ENCODE peak calls at places on chromosomes 5 and 9, in five cellular contexts. Z, N, A, Q and Y are unnamed samples.

GRCh38 chr5:170437621-170438375 is 48.6 kb upstream of the KCNMB1 start:
- DNase-seq in N (no peak), Z (no peak), Q (no peak), A (no peak), Y (no peak)

GRCh38 chr9:136303066-136303824 is 649 bp downstream of the CCDC187 start:
- DNase-seq in N (no peak), Z (no peak), Q (no peak), A (no peak), Y (no peak)

GRCh38 chr5:148972958-148973357 is 89.9 kb downstream of the SH3TC2 start:
- DNase-seq in Q (peak; percentile 68), Z (peak; percentile 87), A (peak; percentile 66), N (no peak), Y (no peak)

GRCh38 chr9:126623667-126624452 is 10.1 kb downstream of the LMX1B start:
- DNase-seq in N (no peak), A (no peak), Q (no peak), Z (no peak), Y (no peak)

GRCh38 chr5:5335708-5336211 is 86.7 kb upstream of the ICE1 start:
- DNase-seq in A (no peak), Q (peak; percentile 57), N (no peak), Z (peak; percentile 24), Y (no peak)

GRCh38 chr5:25970906-25971489 is 1067.4 kb downstream of the CDH9 start:
- DNase-seq in A (no peak), Z (no peak), N (no peak), Q (no peak), Y (no peak)

GRCh38 chr9:90964101-90965020 is 162.7 kb downstream of the SYK start:
- DNase-seq in A (no peak), N (peak; percentile 70), Z (peak; percentile 53), Q (no peak), Y (no peak)

GRCh38 chr5:43354774-43355173 is 41.6 kb upstream of the HMGCS1 start:
- DNase-seq in Z (no peak), A (no peak), Q (no peak), N (no peak), Y (no peak)

GRCh38 chr9:113509463-113509862 is 45.9 kb downstream of the RGS3 start:
- DNase-seq in N (no peak), Q (no peak), Z (peak; percentile 51), A (no peak), Y (no peak)

GRCh38 chr9:133354766-133355165 is 1.5 kb downstream of the SURF1 start:
- DNase-seq in Q (no peak), N (no peak), Z (no peak), A (no peak), Y (no peak)

GRCh38 chr5:17105744-17106450 is 111.5 kb upstream of the BASP1 start:
- DNase-seq in Q (no peak), N (no peak), A (peak; percentile 60), Z (peak; percentile 80), Y (no peak)

GRCh38 chr9:70053864-70054263 is 10.2 kb downstream of the MAMDC2 start:
- DNase-seq in Z (no peak), N (no peak), A (no peak), Q (no peak), Y (peak; percentile 99)

GRCh38 chr5:72785796-72786195 is 30.7 kb upstream of the TNPO1 start:
- DNase-seq in Z (no peak), N (no peak), Q (no peak), A (no peak), Y (no peak)

GRCh38 chr5:86974910-86975309 is 292.8 kb upstream of the RASA1 start:
- DNase-seq in Z (peak; percentile 8), N (no peak), A (no peak), Q (no peak), Y (no peak)

GRCh38 chr5:633521-633955 is 21.4 kb downstream of the CEP72 start:
- DNase-seq in N (no peak), Q (no peak), A (peak; percentile 6), Z (peak; percentile 33), Y (no peak)

GRCh38 chr9:135939351-135940265 is 21.6 kb downstream of the UBAC1 start:
- DNase-seq in Z (no peak), Q (no peak), N (peak; percentile 23), A (peak; percentile 37), Y (no peak)

GRCh38 chr5:74072646-74073045 is 446.6 kb downstream of the ARHGEF28 start:
- DNase-seq in Q (no peak), N (no peak), Z (peak; percentile 20), A (no peak), Y (no peak)

GRCh38 chr9:8616419-8616818 is 816.8 kb upstream of the DMAC1 start:
- DNase-seq in A (no peak), N (no peak), Z (no peak), Q (no peak), Y (no peak)

GRCh38 chr9:134575817-134576176 is 65.8 kb upstream of the COL5A1 start:
- DNase-seq in N (no peak), A (no peak), Z (no peak), Q (no peak), Y (no peak)

GRCh38 chr5:28344803-28345433 is 1306.5 kb upstream of the CDH9 start:
- DNase-seq in N (peak; percentile 23), Q (no peak), A (no peak), Z (peak; percentile 45), Y (no peak)

GRCh38 chr9:3956081-3956701 is 343.7 kb downstream of the GLIS3 start:
- DNase-seq in A (no peak), Q (no peak), Z (no peak), N (no peak), Y (no peak)

DNA sequence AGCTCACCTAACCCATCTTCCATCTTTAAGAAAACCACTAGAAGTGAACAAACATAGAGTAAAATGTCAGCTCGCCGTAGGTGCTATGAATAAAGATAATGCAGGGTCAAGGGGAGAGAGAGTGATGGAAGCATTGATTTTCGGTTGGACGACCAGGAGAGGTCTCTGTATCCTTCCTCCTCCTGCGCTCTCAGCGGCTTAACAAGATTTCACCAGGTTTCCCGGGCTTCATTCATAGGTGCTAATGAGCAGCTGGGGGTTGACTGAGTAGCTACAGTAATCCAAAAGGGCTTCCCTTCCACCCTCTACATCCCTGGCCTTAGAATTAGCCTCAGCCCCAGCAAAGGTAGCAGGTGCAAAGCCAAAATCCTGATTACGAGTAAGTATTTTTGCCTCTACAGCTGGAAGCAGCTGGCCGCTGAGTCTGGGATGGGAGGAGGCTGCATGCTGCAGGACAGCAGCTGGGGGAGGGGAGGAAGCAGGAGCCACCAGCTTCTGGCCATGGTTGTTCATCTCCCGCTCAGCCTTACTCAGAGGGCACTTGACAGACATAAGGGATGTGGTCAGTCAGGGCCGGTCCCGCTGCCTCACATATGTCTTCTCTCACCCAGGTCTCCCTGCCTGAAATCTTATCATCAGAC is 112.0 kb upstream of the IL12B start:
- DNase-seq in Q (no peak), N (no peak), Z (no peak), A (no peak), Y (no peak)
- TF ChIP-seq CTCF in Q (no peak), N (no peak), Z (no peak), A (no peak), Y (peak; percentile 26)

GRCh38 chr5:141362719-141363118 is 1.2 kb upstream of the PCDHGA5 start:
- DNase-seq in Z (no peak), A (no peak), Q (no peak), N (no peak), Y (no peak)
- H3K4me3 ChIP-seq in Z (no peak overlapping the region), A (no peak overlapping the region), Q (no peak overlapping the region), N (no peak overlapping the region), Y (no peak overlapping the region)

GRCh38 chr9:88173378-88173999 is 35.2 kb upstream of the SPATA31C2 start:
- DNase-seq in A (no peak), N (peak; percentile 53), Q (peak; percentile 67), Z (peak; percentile 83), Y (peak; percentile 30)
- TF ChIP-seq CTCF in A (peak; percentile 11), N (peak; percentile 40), Q (peak; percentile 51), Z (peak; percentile 71), Y (peak; percentile 78)

GRCh38 chr5:83470920-83471404 is 582 bp upstream of the VCAN start:
- DNase-seq in A (no peak), Q (no peak), Z (no peak), N (peak; percentile 8), Y (no peak)
- H3K4me3 ChIP-seq in A (peak overlapping the region; percentile 62), Q (peak overlapping the region; percentile 56), Z (peak overlapping the region; percentile 93), N (peak overlapping the region; percentile 83), Y (no peak overlapping the region)

DNA sequence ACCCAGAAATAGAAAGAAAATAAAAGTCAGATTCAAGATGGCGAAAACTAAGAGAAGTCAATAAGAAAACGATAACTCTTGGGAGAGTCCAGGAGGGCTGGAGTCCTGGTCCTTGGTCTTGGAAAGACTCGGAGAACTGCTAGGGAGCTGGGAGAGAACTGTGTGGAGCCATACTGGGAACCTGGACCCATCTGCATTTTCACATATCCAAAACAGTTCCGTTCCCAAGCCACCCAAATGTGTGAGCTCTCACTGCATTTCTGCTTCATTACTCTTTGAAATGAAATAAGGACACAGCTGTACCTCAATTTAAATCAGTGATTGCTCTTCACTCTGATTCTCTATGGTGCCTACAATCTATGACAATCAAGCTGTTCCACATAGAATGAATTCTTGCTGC is 68.1 kb upstream of the CER1 start:
- DNase-seq in A (no peak), Z (no peak), N (no peak), Q (no peak), Y (no peak)
- TF ChIP-seq CTCF in A (no peak), Z (no peak), N (no peak), Q (no peak), Y (no peak)

GRCh38 chr9:86944974-86945867 is 2.1 kb downstream of the GAS1 start:
- DNase-seq in Z (peak; percentile 19), Q (no peak), N (no peak), A (peak; percentile 50), Y (no peak)
- H3K4me3 ChIP-seq in Z (peak overlapping the region; percentile 73), Q (peak overlapping the region; percentile 91), N (no peak overlapping the region), A (peak overlapping the region; percentile 86), Y (no peak overlapping the region)

GRCh38 chr9:17742065-17742464 is 163.2 kb downstream of the SH3GL2 start:
- DNase-seq in Q (no peak), N (no peak), A (no peak), Z (no peak), Y (no peak)
- TF ChIP-seq CTCF in Q (no peak), N (no peak), A (no peak), Z (no peak), Y (no peak)

GRCh38 chr5:76326559-76327351 is 76.3 kb upstream of the IQGAP2 start:
- DNase-seq in Z (no peak), Q (no peak), A (no peak), N (no peak), Y (no peak)
- H3K4me3 ChIP-seq in Z (no peak overlapping the region), Q (no peak overlapping the region), A (no peak overlapping the region), N (no peak overlapping the region), Y (no peak overlapping the region)